ENCODE peak calls at places on chromosomes 7 and 10, in ten cellular contexts. J, I, H, B, P, D, F, U, A and W are unnamed samples.

GRCh38 chr7:105270117-105270516 is 118.6 kb downstream of the SRPK2 start:
- DNase-seq in J (no peak), I (peak), H (no peak), B (no peak), P (no peak), D (no peak), F (no peak), U (no peak), A (no peak), W (no peak)

GRCh38 chr10:109287858-109288257 is 635.5 kb downstream of the XPNPEP1 start:
- DNase-seq in J (no peak), I (no peak), H (no peak), B (no peak), P (no peak), D (no peak), F (no peak), U (no peak), A (no peak), W (no peak)

GRCh38 chr7:100079024-100079560 is 2.4 kb downstream of the ZNF3 start:
- DNase-seq in J (no peak), I (no peak), H (no peak), B (no peak), P (no peak), D (no peak), F (no peak), U (no peak), A (no peak), W (no peak)

GRCh38 chr10:58967551-58968418 is 208.7 kb upstream of the PHYHIPL start:
- DNase-seq in J (no peak), I (peak), H (peak), B (no peak), P (no peak), D (no peak), F (no peak), U (no peak), A (peak), W (no peak)

GRCh38 chr10:132365102-132365501 is 31.9 kb upstream of the PWWP2B start:
- DNase-seq in J (no peak), I (no peak), H (no peak), B (no peak), P (no peak), D (no peak), F (no peak), U (no peak), A (no peak), W (no peak)

GRCh38 chr7:3953133-3953532 is 652.1 kb downstream of the SDK1 start:
- DNase-seq in J (no peak), I (no peak), H (no peak), B (no peak), P (no peak), D (no peak), F (no peak), U (no peak), A (no peak), W (no peak)

GRCh38 chr10:116669832-116670644 is 49.3 kb downstream of the PNLIPRP2 start:
- DNase-seq in J (no peak), I (no peak), H (no peak), B (no peak), P (no peak), D (no peak), F (no peak), U (no peak), A (no peak), W (peak)

GRCh38 chr7:127792528-127793342 is 140.7 kb downstream of the SND1 start:
- DNase-seq in J (no peak), I (no peak), H (peak), B (no peak), P (no peak), D (no peak), F (no peak), U (no peak), A (no peak), W (no peak)

GRCh38 chr10:110305767-110306451 is 1.2 kb upstream of the SMNDC1 start:
- DNase-seq in J (peak), I (peak), H (peak), B (peak), P (peak), D (no peak), F (no peak), U (peak), A (peak), W (peak)

GRCh38 chr7:90178592-90179279 is 24.5 kb downstream of the STEAP1 start:
- DNase-seq in J (peak), I (no peak), H (peak), B (peak), P (peak), D (no peak), F (no peak), U (no peak), A (no peak), W (no peak)

GRCh38 chr10:79130846-79131245 is 62.1 kb downstream of the ZMIZ1 start:
- DNase-seq in J (no peak), I (no peak), H (no peak), B (no peak), P (no peak), D (no peak), F (no peak), U (no peak), A (no peak), W (no peak)

GRCh38 chr7:123749537-123749857 is 694 bp upstream of the WASL start:
- DNase-seq in J (no peak), I (no peak), H (peak), B (peak), P (peak), D (peak), F (no peak), U (no peak), A (peak), W (no peak)

GRCh38 chr10:48336978-48337599 is 30.6 kb downstream of the MAPK8 start:
- DNase-seq in J (no peak), I (no peak), H (no peak), B (no peak), P (no peak), D (no peak), F (no peak), U (no peak), A (no peak), W (no peak)

GRCh38 chr10:132572545-132572937 is 35.0 kb downstream of the INPP5A start:
- DNase-seq in J (no peak), I (no peak), H (peak), B (peak), P (peak), D (no peak), F (no peak), U (no peak), A (no peak), W (no peak)

GRCh38 chr10:22736134-22736533 is 21.8 kb upstream of the PIP4K2A start:
- DNase-seq in J (no peak), I (no peak), H (no peak), B (no peak), P (no peak), D (no peak), F (no peak), U (no peak), A (no peak), W (no peak)

GRCh38 chr7:28037220-28038010 is 143.2 kb downstream of the JAZF1 start:
- DNase-seq in J (peak), I (no peak), H (peak), B (peak), P (peak), D (no peak), F (no peak), U (no peak), A (no peak), W (no peak)

GRCh38 chr10:104334561-104334960 is 3.7 kb downstream of the ITPRIP start:
- DNase-seq in J (no peak), I (no peak), H (no peak), B (no peak), P (no peak), D (no peak), F (no peak), U (no peak), A (no peak), W (no peak)

GRCh38 chr7:8290645-8291308 is 28.8 kb upstream of the ICA1 start:
- DNase-seq in J (no peak), I (no peak), H (no peak), B (no peak), P (no peak), D (no peak), F (no peak), U (no peak), A (peak), W (peak)

GRCh38 chr7:113113912-113114311 is 4.4 kb downstream of the SMIM30 start:
- DNase-seq in J (no peak), I (no peak), H (peak), B (no peak), P (peak), D (no peak), F (no peak), U (no peak), A (no peak), W (no peak)

GRCh38 chr7:104136561-104136960 is 71.3 kb downstream of the ORC5 start:
- DNase-seq in J (no peak), I (no peak), H (no peak), B (no peak), P (no peak), D (no peak), F (no peak), U (no peak), A (no peak), W (no peak)

GRCh38 chr7:142345817-142346216 is 88.0 kb upstream of the PRSS58 start:
- DNase-seq in J (no peak), I (no peak), H (no peak), B (no peak), P (no peak), D (no peak), F (no peak), U (no peak), A (no peak), W (no peak)

GRCh38 chr10:75955953-75956352 is 524.5 kb downstream of the LRMDA start:
- DNase-seq in J (no peak), I (no peak), H (no peak), B (no peak), P (no peak), D (no peak), F (no peak), U (no peak), A (no peak), W (no peak)

GRCh38 chr7:6615853-6616555 is 594 bp downstream of the ZNF853 start:
- DNase-seq in J (no peak), I (peak), H (no peak), B (no peak), P (no peak), D (no peak), F (no peak), U (peak), A (peak), W (no peak)

GRCh38 chr10:91096263-91096662 is 124.2 kb upstream of the PCGF5 start:
- DNase-seq in J (no peak), I (no peak), H (no peak), B (no peak), P (no peak), D (no peak), F (no peak), U (no peak), A (no peak), W (no peak)

GRCh38 chr7:128679920-128680319 is 7.8 kb downstream of the GARIN1A start:
- DNase-seq in J (no peak), I (no peak), H (no peak), B (no peak), P (no peak), D (no peak), F (no peak), U (no peak), A (no peak), W (no peak)

GRCh38 chr10:22320591-22321155 is at the start of gene BMI1:
- DNase-seq in J (no peak), I (peak), H (peak), B (peak), P (peak), D (peak), F (peak), U (peak), A (peak), W (peak)

GRCh38 chr10:62037166-62037831 is 135.8 kb downstream of the ARID5B start:
- DNase-seq in J (no peak), I (no peak), H (peak), B (peak), P (peak), D (no peak), F (no peak), U (no peak), A (no peak), W (peak)

GRCh38 chr10:49457686-49458085 is 61.8 kb upstream of the DRGX start:
- DNase-seq in J (no peak), I (no peak), H (peak), B (peak), P (peak), D (no peak), F (no peak), U (no peak), A (no peak), W (no peak)

GRCh38 chr10:102644066-102644645 is at the start of gene TRIM8:
- DNase-seq in J (no peak), I (no peak), H (no peak), B (no peak), P (peak), D (peak), F (no peak), U (peak), A (peak), W (no peak)

GRCh38 chr7:101975046-101975445 is 157.6 kb downstream of the CUX1 start:
- DNase-seq in J (no peak), I (no peak), H (no peak), B (no peak), P (no peak), D (no peak), F (no peak), U (no peak), A (no peak), W (no peak)

GRCh38 chr10:101843032-101843991 is at the start of gene KCNIP2:
- DNase-seq in J (no peak), I (peak), H (no peak), B (no peak), P (no peak), D (no peak), F (no peak), U (no peak), A (peak), W (no peak)

GRCh38 chr7:601573-602340 is 82.1 kb upstream of the PDGFA start:
- DNase-seq in J (no peak), I (no peak), H (no peak), B (no peak), P (peak), D (peak), F (peak), U (no peak), A (no peak), W (no peak)